ENCODE peak calls at places on chromosomes 3 and 15, in six cellular contexts. T is NB4, F is endothelial cell of umbilical vein, O is WTC11, V is IMR-90, K is astrocyte of the spinal cord. U is an unnamed sample.

GRCh38 chr3:139481116-139481515 is 4.8 kb upstream of the RBP2 start:
- DNase-seq in T (no peak), F (no peak), O (no peak), V (no peak), K (no peak), U (no peak)

GRCh38 chr15:91049378-91050127 is 27.2 kb upstream of the VPS33B start:
- DNase-seq in T (peak; percentile 81), F (peak; percentile 66), O (peak; percentile 60), V (peak; percentile 53), K (peak; percentile 71), U (no peak)

GRCh38 chr3:63387568-63387967 is 109.5 kb downstream of the SYNPR start:
- DNase-seq in T (no peak), F (no peak), O (no peak), V (no peak), K (peak; percentile 59), U (no peak)

GRCh38 chr15:52780172-52780980 is 9.8 kb downstream of the ONECUT1 start:
- DNase-seq in T (peak; percentile 83), F (peak; percentile 57), O (peak; percentile 71), V (peak; percentile 41), K (peak; percentile 45), U (peak; percentile 55)

GRCh38 chr3:160400048-160400630 is 689 bp downstream of the SMC4 start:
- DNase-seq in T (peak; percentile 63), F (peak; percentile 78), O (peak; percentile 31), V (peak; percentile 49), K (peak; percentile 58), U (no peak)

GRCh38 chr15:61682891-61683500 is 377.3 kb downstream of the VPS13C start:
- DNase-seq in T (no peak), F (no peak), O (no peak), V (no peak), K (no peak), U (no peak)

GRCh38 chr15:30929064-30929669 is 25.5 kb downstream of the FAN1 start:
- DNase-seq in T (peak; percentile 8), F (no peak), O (no peak), V (no peak), K (no peak), U (no peak)

GRCh38 chr3:42351221-42351620 is 59.2 kb downstream of the LYZL4 start:
- DNase-seq in T (no peak), F (no peak), O (no peak), V (peak; percentile 4), K (peak; percentile 52), U (no peak)

GRCh38 chr3:33385423-33385822 is 54.8 kb downstream of the UBP1 start:
- DNase-seq in T (peak; percentile 30), F (no peak), O (no peak), V (peak; percentile 20), K (no peak), U (no peak)

GRCh38 chr3:158105710-158106438 is at the start of gene SHOX2:
- DNase-seq in T (peak; percentile 63), F (no peak), O (peak; percentile 70), V (peak; percentile 46), K (peak; percentile 36), U (peak; percentile 26)

GRCh38 chr15:40764766-40765136 is 883 bp downstream of the GCHFR start:
- DNase-seq in T (peak; percentile 42), F (no peak), O (no peak), V (no peak), K (no peak), U (no peak)

GRCh38 chr3:194277547-194278091 is 73.5 kb downstream of the CPN2 start:
- DNase-seq in T (no peak), F (peak; percentile 62), O (no peak), V (peak; percentile 33), K (peak; percentile 75), U (no peak)

GRCh38 chr15:89364741-89365450 is 30.3 kb upstream of the POLG start:
- DNase-seq in T (peak; percentile 64), F (no peak), O (peak; percentile 52), V (no peak), K (no peak), U (no peak)

GRCh38 chr3:42764115-42764514 is 8.9 kb downstream of the CCDC13 start:
- DNase-seq in T (no peak), F (no peak), O (no peak), V (no peak), K (no peak), U (no peak)

GRCh38 chr3:10442151-10442795 is 63.1 kb downstream of the ATP2B2 start:
- DNase-seq in T (no peak), F (no peak), O (no peak), V (peak; percentile 64), K (peak; percentile 32), U (no peak)

GRCh38 chr3:32510075-32510724 is 7.5 kb upstream of the CMTM6 start:
- DNase-seq in T (peak; percentile 76), F (peak; percentile 69), O (peak; percentile 69), V (peak; percentile 71), K (peak; percentile 68), U (no peak)

GRCh38 chr15:50633653-50634052 is 52.9 kb downstream of the TRPM7 start:
- DNase-seq in T (no peak), F (peak; percentile 59), O (no peak), V (peak; percentile 25), K (peak; percentile 4), U (no peak)

GRCh38 chr3:77906102-77906709 is 866.3 kb downstream of the ROBO2 start:
- DNase-seq in T (no peak), F (peak; percentile 49), O (no peak), V (no peak), K (peak; percentile 10), U (no peak)

GRCh38 chr15:82165948-82166376 is 96.6 kb downstream of the EFL1 start:
- DNase-seq in T (no peak), F (peak; percentile 31), O (no peak), V (peak; percentile 70), K (no peak), U (no peak)

GRCh38 chr15:80977627-80978036 is 12.0 kb downstream of the MESD start:
- DNase-seq in T (peak; percentile 62), F (peak; percentile 62), O (peak; percentile 78), V (no peak), K (peak; percentile 49), U (peak; percentile 22)

GRCh38 chr15:44535509-44536297 is 1.2 kb upstream of the EIF3J start:
- DNase-seq in T (peak; percentile 42), F (no peak), O (no peak), V (no peak), K (no peak), U (peak; percentile 21)

GRCh38 chr15:44535092-44535491 is 1.9 kb upstream of the EIF3J start:
- DNase-seq in T (no peak), F (no peak), O (no peak), V (no peak), K (no peak), U (no peak)

GRCh38 chr15:44529864-44530604 is 6.9 kb upstream of the EIF3J start:
- DNase-seq in T (no peak), F (no peak), O (no peak), V (no peak), K (no peak), U (no peak)

GRCh38 chr15:44530653-44531052 is 6.3 kb upstream of the EIF3J start:
- DNase-seq in T (no peak), F (no peak), O (no peak), V (peak; percentile 12), K (no peak), U (no peak)

DNA sequence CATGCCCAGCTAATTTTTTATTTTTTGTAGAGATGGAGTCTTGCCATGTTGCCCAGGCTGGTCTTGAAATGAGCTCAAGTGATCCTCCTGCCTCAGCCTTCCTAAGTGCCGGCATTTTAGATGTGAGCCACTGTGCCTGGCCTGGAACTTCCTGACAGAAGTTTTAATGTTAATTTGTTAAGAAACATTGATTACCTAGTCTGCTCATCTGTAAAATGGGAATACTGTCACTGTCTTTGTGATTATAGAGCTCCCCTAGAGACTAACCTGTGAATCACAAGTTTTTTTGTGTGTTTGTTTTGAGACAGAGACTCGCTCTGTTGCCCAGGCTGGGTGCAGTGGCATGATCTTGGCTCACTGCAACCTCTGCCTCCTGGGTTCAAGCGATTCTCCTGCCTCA is 4.3 kb upstream of the EIF3J start:
- DNase-seq in T (no peak), F (no peak), O (no peak), V (no peak), K (no peak), U (no peak)
- TF ChIP-seq CTCF in T (peak; percentile 0), F (peak; percentile 6), O (no peak), V (no peak), K (no peak), U (no peak)

GRCh38 chr15:55712363-55712762 is 30.6 kb downstream of the PRTG start:
- DNase-seq in T (no peak), F (no peak), O (no peak), V (no peak), K (no peak), U (no peak)

GRCh38 chr15:55715355-55716076 is 27.4 kb downstream of the PRTG start:
- DNase-seq in T (no peak), F (no peak), O (peak; percentile 22), V (no peak), K (no peak), U (no peak)

GRCh38 chr15:55710286-55710685 is 32.7 kb downstream of the PRTG start:
- DNase-seq in T (no peak), F (no peak), O (no peak), V (no peak), K (no peak), U (no peak)

GRCh38 chr15:55709458-55709857 is 33.5 kb downstream of the PRTG start:
- DNase-seq in T (no peak), F (no peak), O (no peak), V (no peak), K (no peak), U (no peak)

DNA sequence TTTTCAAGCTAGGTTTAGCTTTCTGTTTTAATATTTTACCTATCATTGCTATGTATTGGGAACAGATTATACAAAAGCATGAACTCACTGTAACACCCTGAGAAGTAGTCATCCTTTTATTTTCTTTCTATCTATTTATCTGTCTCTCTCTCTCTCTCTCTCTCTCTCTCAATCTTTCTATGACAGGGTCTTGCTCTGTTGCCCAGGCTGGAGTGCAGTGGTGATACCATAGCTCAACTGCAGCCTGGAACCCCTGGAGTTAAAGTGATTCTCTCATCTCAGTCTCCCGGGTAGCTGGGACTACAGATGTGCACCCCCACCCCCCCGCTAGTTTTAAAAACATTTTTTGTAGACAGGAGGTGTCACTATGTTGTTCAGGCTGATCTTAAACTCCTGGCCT is 28.9 kb downstream of the PRTG start:
- DNase-seq in T (no peak), F (no peak), O (no peak), V (no peak), K (no peak), U (no peak)
- TF ChIP-seq CTCF in T (no peak), F (no peak), O (no peak), V (no peak), K (no peak), U (no peak)

DNA sequence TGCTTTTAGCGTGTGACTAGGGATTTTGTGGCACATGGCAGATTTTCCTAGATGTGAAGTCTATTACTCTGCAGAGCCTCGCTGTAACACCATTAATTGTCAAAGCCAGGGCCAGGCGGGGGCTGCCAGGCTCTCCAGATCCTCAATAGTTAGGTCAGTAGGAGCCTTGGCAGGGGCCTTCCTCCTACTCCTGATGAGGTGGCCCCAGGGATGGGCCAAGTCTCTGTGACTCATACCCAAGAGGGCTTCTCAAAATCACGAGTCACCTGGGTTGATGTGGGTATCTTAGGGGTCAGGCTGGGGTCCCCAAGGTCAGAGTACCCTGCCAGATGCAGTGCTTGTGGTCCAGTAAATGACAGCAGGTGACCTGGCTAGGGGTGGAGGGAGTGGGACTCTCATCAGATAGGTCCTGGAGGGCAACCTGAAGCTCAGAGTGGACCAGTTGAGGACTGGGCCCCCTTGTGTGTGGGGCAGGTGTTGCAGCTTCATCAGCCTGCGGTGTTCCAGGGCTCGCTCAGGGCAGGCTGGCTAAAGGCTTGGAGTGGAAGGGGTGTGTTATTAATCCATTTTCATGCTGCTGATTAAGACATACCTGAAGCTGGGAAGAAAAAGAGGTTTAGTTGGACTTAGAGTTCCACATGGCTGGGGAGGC is 88.5 kb upstream of the MYZAP start:
- DNase-seq in T (peak; percentile 9), F (no peak), O (peak; percentile 64), V (no peak), K (no peak), U (no peak)
- TF ChIP-seq CTCF in T (peak; percentile 40), F (peak; percentile 14), O (peak; percentile 48), V (peak; percentile 10), K (peak; percentile 18), U (no peak)

GRCh38 chr15:88337993-88338392 is 81.5 kb upstream of the NTRK3 start:
- DNase-seq in T (no peak), F (no peak), O (no peak), V (no peak), K (no peak), U (no peak)
- TF ChIP-seq CTCF in T (no peak), F (no peak), O (no peak), V (no peak), K (no peak), U (no peak)